ENCODE peak calls at places on chromosomes 6 and 20, in five cellular contexts. Q is kidney epithelial cell; H is hippocampal formation; L is activated effector memory CD4-positive, alpha-beta T cell treated with Interleukin-2 at 50 U/mL for 16 hours; Z is tibial artery. V is an unnamed sample.

GRCh38 chr6:152423216-152424103 is 213.7 kb downstream of the SYNE1 start:
- DNase-seq in Q (no peak), H (no peak), L (no peak), Z (no peak), V (no peak)

GRCh38 chr6:135291288-135292116 is 110.4 kb downstream of the MYB start:
- DNase-seq in Q (no peak), H (no peak), L (no peak), Z (no peak), V (no peak)

GRCh38 chr20:34475979-34476736 is 40.1 kb upstream of the DYNLRB1 start:
- DNase-seq in Q (no peak), H (peak), L (peak), Z (peak), V (no peak)

GRCh38 chr6:170183521-170183920 is 107.4 kb downstream of the DLL1 start:
- DNase-seq in Q (no peak), H (no peak), L (no peak), Z (no peak), V (no peak)

GRCh38 chr6:14110001-14110818 is 7.4 kb upstream of the CD83 start:
- DNase-seq in Q (no peak), H (no peak), L (no peak), Z (no peak), V (no peak)

GRCh38 chr20:44703183-44703925 is 11.8 kb upstream of the CCN5 start:
- DNase-seq in Q (no peak), H (no peak), L (no peak), Z (peak), V (no peak)

GRCh38 chr6:115948751-115949150 is 111.9 kb downstream of the FRK start:
- DNase-seq in Q (peak), H (no peak), L (no peak), Z (no peak), V (no peak)

GRCh38 chr20:36202891-36203338 is 33.4 kb upstream of the AAR2 start:
- DNase-seq in Q (no peak), H (peak), L (peak), Z (peak), V (peak)

GRCh38 chr6:144953552-144954240 is 668.6 kb downstream of the UTRN start:
- DNase-seq in Q (peak), H (no peak), L (no peak), Z (no peak), V (no peak)

GRCh38 chr6:113697642-113698410 is 159.3 kb upstream of the MARCKS start:
- DNase-seq in Q (peak), H (no peak), L (no peak), Z (no peak), V (no peak)

GRCh38 chr6:127343753-127344659 is 597 bp upstream of the ECHDC1 start:
- DNase-seq in Q (no peak), H (no peak), L (no peak), Z (no peak), V (peak)

GRCh38 chr20:24892522-24892921 is 56.5 kb upstream of the CST7 start:
- DNase-seq in Q (no peak), H (no peak), L (no peak), Z (no peak), V (no peak)

GRCh38 chr6:141562181-141562800 is 570.4 kb upstream of the GJE1 start:
- DNase-seq in Q (no peak), H (peak), L (peak), Z (peak), V (peak)

GRCh38 chr6:169201985-169202384 is 51.7 kb downstream of the THBS2 start:
- DNase-seq in Q (no peak), H (no peak), L (no peak), Z (no peak), V (no peak)

GRCh38 chr20:10568032-10568431 is 105.8 kb downstream of the JAG1 start:
- DNase-seq in Q (no peak), H (no peak), L (no peak), Z (no peak), V (no peak)

V was measured in HT-29.